ENCODE peak calls at places on chromosomes 6 and 20, in six cellular contexts. Y is DMS153, H is HTR-8/SVneo, N is anterior cingulate cortex, I is NCI-H1436, D is NCI-H1048. W is an unnamed sample.
A peak's percentile ranks its signal among the peaks of the same experiment; 100 is the strongest.

GRCh38 chr6:39669943-39670342 is 55.3 kb downstream of the KIF6 start:
- DNase-seq in H (no peak), I (no peak), D (no peak), N (no peak), Y (no peak), W (no peak)

GRCh38 chr6:137845460-137845859 is 21.6 kb upstream of the TNFAIP3 start:
- DNase-seq in H (no peak), N (no peak), D (no peak), Y (no peak), I (no peak), W (no peak)

GRCh38 chr6:163533443-163533842 is 118.9 kb downstream of the QKI start:
- DNase-seq in Y (peak; percentile 16), N (no peak), H (peak; percentile 47), I (no peak), D (no peak), W (no peak)

GRCh38 chr6:26230336-26230735 is 134.7 kb upstream of the BTN3A2 start:
- DNase-seq in N (no peak), I (no peak), D (no peak), H (no peak), Y (no peak), W (no peak)

GRCh38 chr20:18001131-18001921 is 32.5 kb downstream of the MGME1 start:
- DNase-seq in Y (no peak), N (peak; percentile 24), I (no peak), D (no peak), H (no peak), W (no peak)

GRCh38 chr6:93419304-93420162 is at the start of gene EPHA7:
- DNase-seq in H (peak; percentile 62), I (peak; percentile 97), Y (peak; percentile 98), D (peak; percentile 89), N (peak; percentile 89), W (peak; percentile 78)

GRCh38 chr6:53528107-53528506 is 16.8 kb downstream of the GCLC start:
- DNase-seq in N (no peak), Y (no peak), H (no peak), D (no peak), I (no peak), W (no peak)

GRCh38 chr6:26044140-26045045 is 42.8 kb upstream of the HFE start:
- DNase-seq in D (no peak), H (no peak), Y (no peak), I (no peak), N (no peak), W (peak; percentile 9)

GRCh38 chr6:2790588-2790987 is 25.4 kb downstream of the WRNIP1 start:
- DNase-seq in N (no peak), Y (no peak), I (no peak), D (no peak), H (no peak), W (no peak)

GRCh38 chr6:170251776-170252571 is 38.9 kb downstream of the DLL1 start:
- DNase-seq in Y (no peak), N (no peak), H (no peak), D (no peak), I (no peak), W (no peak)

W was measured in substantia nigra.